ENCODE peak calls at places on chromosomes 12 and 14, in four cellular contexts. I, E, C and S are unnamed samples.
A peak's percentile ranks its signal among the peaks of the same experiment; 100 is the strongest.

GRCh38 chr14:77203611-77204456 is 22.2 kb downstream of the TMEM63C start:
- DNase-seq in I (no peak), E (no peak), C (no peak), S (no peak)

GRCh38 chr14:70642313-70643235 is 858 bp downstream of the TTC9 start:
- DNase-seq in I (no peak), E (peak; percentile 47), C (peak; percentile 25), S (no peak)

GRCh38 chr12:49330631-49331359 is 6.2 kb downstream of the C1QL4 start:
- DNase-seq in I (peak; percentile 40), E (no peak), C (no peak), S (no peak)

GRCh38 chr14:102622262-102622885 is 29.9 kb downstream of the RCOR1 start:
- DNase-seq in I (no peak), E (peak; percentile 58), C (no peak), S (no peak)

GRCh38 chr14:99899578-99900178 is 106.5 kb downstream of the EML1 start:
- DNase-seq in I (no peak), E (no peak), C (no peak), S (no peak)

GRCh38 chr12:11661491-11662085 is 12.1 kb downstream of the ETV6 start:
- DNase-seq in I (no peak), E (no peak), C (no peak), S (no peak)

GRCh38 chr14:92635031-92635430 is 113.4 kb downstream of the LGMN start:
- DNase-seq in I (no peak), E (no peak), C (no peak), S (no peak)

GRCh38 chr12:13094349-13094748 is 9.1 kb downstream of the GSG1 start:
- DNase-seq in I (no peak), E (no peak), C (no peak), S (no peak)

GRCh38 chr12:54526800-54527630 is 22.4 kb upstream of the PDE1B start:
- DNase-seq in I (no peak), E (no peak), C (peak; percentile 20), S (no peak)

GRCh38 chr12:113891167-113891692 is 74.9 kb downstream of the RBM19 start:
- DNase-seq in I (no peak), E (no peak), C (no peak), S (no peak)

GRCh38 chr12:95784286-95784685 is 6.3 kb downstream of the NTN4 start:
- DNase-seq in I (no peak), E (no peak), C (no peak), S (peak; percentile 43)

GRCh38 chr12:123223241-123223668 is 9.7 kb downstream of the MPHOSPH9 start:
- DNase-seq in I (no peak), E (no peak), C (peak; percentile 37), S (no peak)

GRCh38 chr12:123498126-123498825 is 35.2 kb downstream of the RILPL1 start:
- DNase-seq in I (no peak), E (no peak), C (no peak), S (no peak)

GRCh38 chr12:116659771-116660481 is 77.9 kb downstream of the SPRING1 start:
- DNase-seq in I (no peak), E (no peak), C (no peak), S (no peak)

GRCh38 chr14:52356025-52356424 is 41.9 kb downstream of the PTGER2 start:
- DNase-seq in I (no peak), E (no peak), C (no peak), S (no peak)

GRCh38 chr12:119803391-119803791 is 73.7 kb downstream of the CIT start:
- DNase-seq in I (no peak), E (peak; percentile 45), C (no peak), S (no peak)

GRCh38 chr12:4615667-4616066 is 33.2 kb downstream of the AKAP3 start:
- DNase-seq in I (no peak), E (no peak), C (no peak), S (no peak)